ENCODE peak calls at places on chromosomes 7 and 10, in five cellular contexts. L is ELR; D is activated naive CD8-positive, alpha-beta T cell treated with anti-CD3 and anti-CD28 coated beads for 36 hours; V is PC-3; Q is amygdala. K is an unnamed sample.

GRCh38 chr10:22824984-22825383 is 102.9 kb upstream of the ARMC3 start:
- DNase-seq in V (peak; percentile 81), Q (no peak), L (peak; percentile 94), D (no peak), K (no peak)

GRCh38 chr10:17059197-17059688 is 70.4 kb downstream of the CUBN start:
- DNase-seq in V (peak; percentile 66), Q (no peak), D (no peak), L (peak; percentile 86), K (no peak)

GRCh38 chr7:111873963-111874693 is 311.8 kb upstream of the IMMP2L start:
- DNase-seq in L (no peak), D (no peak), V (no peak), Q (no peak), K (no peak)

GRCh38 chr10:5604946-5605345 is 61.4 kb downstream of the ASB13 start:
- DNase-seq in D (no peak), L (no peak), V (no peak), Q (no peak), K (no peak)

GRCh38 chr10:42997849-42998165 is 79.1 kb upstream of the RET start:
- DNase-seq in Q (no peak), D (no peak), L (no peak), V (no peak), K (no peak)

GRCh38 chr10:43082087-43082486 is 5.2 kb downstream of the RET start:
- DNase-seq in V (no peak), D (no peak), Q (no peak), L (no peak), K (peak; percentile 99)

GRCh38 chr10:11197266-11197712 is 179.6 kb downstream of the CELF2 start:
- DNase-seq in Q (no peak), D (no peak), V (no peak), L (no peak), K (no peak)

GRCh38 chr10:89476676-89477075 is 58.7 kb downstream of the SLC16A12 start:
- DNase-seq in Q (no peak), V (no peak), L (no peak), D (no peak), K (no peak)

GRCh38 chr10:119347181-119347974 is 140.0 kb downstream of the GRK5 start:
- DNase-seq in D (no peak), Q (no peak), V (no peak), L (no peak), K (no peak)

GRCh38 chr10:22023508-22023907 is 20.0 kb upstream of the DNAJC1 start:
- DNase-seq in L (no peak), D (no peak), V (no peak), Q (no peak), K (no peak)

GRCh38 chr7:130338233-130338632 is 6.4 kb upstream of the CPA5 start:
- DNase-seq in Q (no peak), D (no peak), V (no peak), L (no peak), K (no peak)

GRCh38 chr10:78337646-78338391 is 304.2 kb downstream of the RPS24 start:
- DNase-seq in V (no peak), L (peak; percentile 8), Q (no peak), D (no peak), K (no peak)

GRCh38 chr7:92352009-92352408 is 95.3 kb upstream of the GATAD1 start:
- DNase-seq in L (no peak), D (no peak), V (no peak), Q (no peak), K (no peak)

GRCh38 chr10:132685921-132686680 is 99.8 kb downstream of the NKX6-2 start:
- DNase-seq in D (no peak), V (no peak), Q (no peak), L (no peak), K (no peak)

GRCh38 chr7:32204361-32205018 is 134.3 kb upstream of the PDE1C start:
- DNase-seq in D (no peak), Q (peak; percentile 87), L (peak; percentile 84), V (peak; percentile 96), K (peak; percentile 96)